ENCODE peak calls at places on chromosomes 5 and 9, in ten cellular contexts. One of them, this sample, is unnamed.

GRCh38 chr5:33241826-33242225 is 198.9 kb upstream of the TARS1 start:
- DNase-seq in BE2C: no peak
- DNase-seq in cardiac fibroblast: peak
- DNase-seq in MM.1S: peak
- DNase-seq in GM12864: peak
- DNase-seq in K562: no peak
- DNase-seq in fibroblast of lung: no peak
- DNase-seq in tibial nerve: no peak
- DNase-seq in right lobe of liver: no peak
- DNase-seq in fibroblast of mammary gland: no peak
- DNase-seq in this sample: peak

GRCh38 chr5:159915913-159916840 is at the start of gene ADRA1B:
- DNase-seq in BE2C: peak
- DNase-seq in cardiac fibroblast: peak
- DNase-seq in MM.1S: peak
- DNase-seq in GM12864: no peak
- DNase-seq in K562: peak
- DNase-seq in fibroblast of lung: peak
- DNase-seq in tibial nerve: peak
- DNase-seq in right lobe of liver: peak
- DNase-seq in fibroblast of mammary gland: peak
- DNase-seq in this sample: peak

GRCh38 chr9:125970340-125970739 is 223.2 kb downstream of the PBX3 start:
- DNase-seq in BE2C: no peak
- DNase-seq in cardiac fibroblast: no peak
- DNase-seq in MM.1S: no peak
- DNase-seq in GM12864: no peak
- DNase-seq in K562: no peak
- DNase-seq in fibroblast of lung: no peak
- DNase-seq in tibial nerve: no peak
- DNase-seq in right lobe of liver: no peak
- DNase-seq in fibroblast of mammary gland: no peak
- DNase-seq in this sample: no peak

GRCh38 chr5:158302029-158302428 is 443.1 kb upstream of the CLINT1 start:
- DNase-seq in BE2C: no peak
- DNase-seq in cardiac fibroblast: no peak
- DNase-seq in MM.1S: no peak
- DNase-seq in GM12864: no peak
- DNase-seq in K562: no peak
- DNase-seq in fibroblast of lung: no peak
- DNase-seq in tibial nerve: no peak
- DNase-seq in right lobe of liver: no peak
- DNase-seq in fibroblast of mammary gland: no peak
- DNase-seq in this sample: no peak

GRCh38 chr5:66558562-66558961 is 37.6 kb upstream of the MAST4 start:
- DNase-seq in BE2C: no peak
- DNase-seq in cardiac fibroblast: peak
- DNase-seq in MM.1S: peak
- DNase-seq in GM12864: peak
- DNase-seq in K562: no peak
- DNase-seq in fibroblast of lung: no peak
- DNase-seq in tibial nerve: no peak
- DNase-seq in right lobe of liver: no peak
- DNase-seq in fibroblast of mammary gland: no peak
- DNase-seq in this sample: peak

GRCh38 chr9:85421641-85422040 is 320.1 kb downstream of the AGTPBP1 start:
- DNase-seq in BE2C: no peak
- DNase-seq in cardiac fibroblast: no peak
- DNase-seq in MM.1S: no peak
- DNase-seq in GM12864: no peak
- DNase-seq in K562: no peak
- DNase-seq in fibroblast of lung: no peak
- DNase-seq in tibial nerve: no peak
- DNase-seq in right lobe of liver: no peak
- DNase-seq in fibroblast of mammary gland: no peak
- DNase-seq in this sample: no peak

GRCh38 chr5:143641549-143641955 is 170.4 kb upstream of the HMHB1 start:
- DNase-seq in BE2C: no peak
- DNase-seq in cardiac fibroblast: no peak
- DNase-seq in MM.1S: peak
- DNase-seq in GM12864: peak
- DNase-seq in K562: no peak
- DNase-seq in fibroblast of lung: peak
- DNase-seq in tibial nerve: no peak
- DNase-seq in right lobe of liver: no peak
- DNase-seq in fibroblast of mammary gland: peak
- DNase-seq in this sample: peak

GRCh38 chr9:83554278-83554677 is 16.1 kb upstream of the FRMD3 start:
- DNase-seq in BE2C: no peak
- DNase-seq in cardiac fibroblast: no peak
- DNase-seq in MM.1S: no peak
- DNase-seq in GM12864: no peak
- DNase-seq in K562: no peak
- DNase-seq in fibroblast of lung: no peak
- DNase-seq in tibial nerve: peak
- DNase-seq in right lobe of liver: no peak
- DNase-seq in fibroblast of mammary gland: peak
- DNase-seq in this sample: no peak

DNA sequence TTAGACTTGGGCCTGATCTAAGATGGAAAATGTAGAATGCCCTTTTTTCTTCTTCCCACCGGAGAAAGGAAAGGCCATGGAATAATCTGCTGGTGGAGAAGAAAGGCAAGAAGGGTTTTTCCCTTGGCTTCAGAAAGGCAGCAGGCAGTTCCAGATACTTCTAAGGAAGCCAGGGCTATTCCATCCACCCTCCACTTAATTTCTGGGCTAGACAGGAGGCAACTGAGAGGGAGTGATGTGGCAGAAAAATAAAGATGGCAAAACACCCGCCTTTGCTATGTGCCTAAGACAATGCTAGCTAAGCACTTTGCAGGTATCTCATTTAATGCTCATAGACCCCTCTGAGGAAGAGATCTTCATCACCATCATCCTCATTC is 9.9 kb downstream of the MYOZ3 start:
- DNase-seq in BE2C: no peak
- DNase-seq in cardiac fibroblast: no peak
- DNase-seq in MM.1S: no peak
- DNase-seq in GM12864: no peak
- DNase-seq in K562: no peak
- DNase-seq in fibroblast of lung: no peak
- DNase-seq in tibial nerve: no peak
- DNase-seq in right lobe of liver: no peak
- DNase-seq in fibroblast of mammary gland: no peak
- DNase-seq in this sample: no peak
- H3K4me3 ChIP-seq in BE2C: no peak
- H3K4me3 ChIP-seq in cardiac fibroblast: no peak
- H3K4me3 ChIP-seq in MM.1S: no peak
- H3K4me3 ChIP-seq in GM12864: no peak
- H3K4me3 ChIP-seq in K562: no peak
- H3K4me3 ChIP-seq in fibroblast of lung: no peak
- H3K4me3 ChIP-seq in tibial nerve: no peak
- H3K4me3 ChIP-seq in right lobe of liver: no peak
- H3K4me3 ChIP-seq in fibroblast of mammary gland: no peak
- H3K4me3 ChIP-seq in this sample: no peak

GRCh38 chr9:98091735-98092632 is 27.0 kb downstream of the TRIM14 start:
- DNase-seq in BE2C: no peak
- DNase-seq in cardiac fibroblast: peak
- DNase-seq in MM.1S: no peak
- DNase-seq in GM12864: no peak
- DNase-seq in K562: no peak
- DNase-seq in fibroblast of lung: no peak
- DNase-seq in tibial nerve: no peak
- DNase-seq in right lobe of liver: no peak
- DNase-seq in fibroblast of mammary gland: peak
- DNase-seq in this sample: no peak

GRCh38 chr9:98094851-98095250 is 24.2 kb downstream of the TRIM14 start:
- DNase-seq in BE2C: no peak
- DNase-seq in cardiac fibroblast: no peak
- DNase-seq in MM.1S: no peak
- DNase-seq in GM12864: no peak
- DNase-seq in K562: no peak
- DNase-seq in fibroblast of lung: no peak
- DNase-seq in tibial nerve: no peak
- DNase-seq in right lobe of liver: no peak
- DNase-seq in fibroblast of mammary gland: no peak
- DNase-seq in this sample: no peak

GRCh38 chr9:98094316-98094715 is 24.7 kb downstream of the TRIM14 start:
- DNase-seq in BE2C: no peak
- DNase-seq in cardiac fibroblast: no peak
- DNase-seq in MM.1S: no peak
- DNase-seq in GM12864: no peak
- DNase-seq in K562: no peak
- DNase-seq in fibroblast of lung: no peak
- DNase-seq in tibial nerve: no peak
- DNase-seq in right lobe of liver: no peak
- DNase-seq in fibroblast of mammary gland: no peak
- DNase-seq in this sample: no peak

GRCh38 chr9:98095401-98095800 is 23.6 kb downstream of the TRIM14 start:
- DNase-seq in BE2C: no peak
- DNase-seq in cardiac fibroblast: no peak
- DNase-seq in MM.1S: no peak
- DNase-seq in GM12864: no peak
- DNase-seq in K562: no peak
- DNase-seq in fibroblast of lung: no peak
- DNase-seq in tibial nerve: no peak
- DNase-seq in right lobe of liver: no peak
- DNase-seq in fibroblast of mammary gland: no peak
- DNase-seq in this sample: no peak

DNA sequence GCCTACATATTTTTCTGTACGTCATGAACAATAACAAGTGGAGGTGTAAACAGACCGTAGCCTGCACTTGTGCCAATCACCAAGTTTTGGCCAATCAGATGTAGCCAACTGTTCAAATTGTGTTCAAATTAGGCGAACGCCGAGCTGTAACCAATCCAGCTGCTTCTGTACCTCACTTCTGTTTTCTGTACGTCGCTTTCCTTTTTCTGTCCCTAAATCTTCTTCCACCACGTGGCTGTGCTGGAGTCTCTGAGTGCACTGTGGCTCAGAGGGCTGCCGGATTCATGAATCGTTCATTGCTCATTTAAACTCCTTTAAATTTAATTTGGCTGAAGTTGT is 26.4 kb downstream of the TRIM14 start:
- DNase-seq in BE2C: no peak
- DNase-seq in cardiac fibroblast: no peak
- DNase-seq in MM.1S: no peak
- DNase-seq in GM12864: no peak
- DNase-seq in K562: no peak
- DNase-seq in fibroblast of lung: no peak
- DNase-seq in tibial nerve: no peak
- DNase-seq in right lobe of liver: no peak
- DNase-seq in fibroblast of mammary gland: no peak
- DNase-seq in this sample: no peak
- H3K4me3 ChIP-seq in BE2C: no peak
- H3K4me3 ChIP-seq in cardiac fibroblast: no peak
- H3K4me3 ChIP-seq in MM.1S: no peak
- H3K4me3 ChIP-seq in GM12864: no peak
- H3K4me3 ChIP-seq in K562: no peak
- H3K4me3 ChIP-seq in fibroblast of lung: no peak
- H3K4me3 ChIP-seq in tibial nerve: no peak
- H3K4me3 ChIP-seq in right lobe of liver: no peak
- H3K4me3 ChIP-seq in fibroblast of mammary gland: no peak
- H3K4me3 ChIP-seq in this sample: no peak

GRCh38 chr9:129626944-129627297 is 958 bp downstream of the NTMT1 start:
- DNase-seq in BE2C: no peak
- DNase-seq in cardiac fibroblast: peak
- DNase-seq in MM.1S: no peak
- DNase-seq in GM12864: no peak
- DNase-seq in K562: no peak
- DNase-seq in fibroblast of lung: peak
- DNase-seq in tibial nerve: no peak
- DNase-seq in right lobe of liver: no peak
- DNase-seq in fibroblast of mammary gland: peak
- DNase-seq in this sample: no peak

GRCh38 chr9:129629251-129629650 is 3.3 kb downstream of the NTMT1 start:
- DNase-seq in BE2C: no peak
- DNase-seq in cardiac fibroblast: no peak
- DNase-seq in MM.1S: no peak
- DNase-seq in GM12864: no peak
- DNase-seq in K562: no peak
- DNase-seq in fibroblast of lung: no peak
- DNase-seq in tibial nerve: no peak
- DNase-seq in right lobe of liver: no peak
- DNase-seq in fibroblast of mammary gland: no peak
- DNase-seq in this sample: no peak

GRCh38 chr9:129628709-129629108 is 2.7 kb downstream of the NTMT1 start:
- DNase-seq in BE2C: no peak
- DNase-seq in cardiac fibroblast: no peak
- DNase-seq in MM.1S: no peak
- DNase-seq in GM12864: no peak
- DNase-seq in K562: no peak
- DNase-seq in fibroblast of lung: no peak
- DNase-seq in tibial nerve: no peak
- DNase-seq in right lobe of liver: no peak
- DNase-seq in fibroblast of mammary gland: no peak
- DNase-seq in this sample: no peak

GRCh38 chr9:129626079-129626943 is at the start of gene NTMT1:
- DNase-seq in BE2C: peak
- DNase-seq in cardiac fibroblast: peak
- DNase-seq in MM.1S: peak
- DNase-seq in GM12864: no peak
- DNase-seq in K562: peak
- DNase-seq in fibroblast of lung: peak
- DNase-seq in tibial nerve: peak
- DNase-seq in right lobe of liver: peak
- DNase-seq in fibroblast of mammary gland: peak
- DNase-seq in this sample: peak

DNA sequence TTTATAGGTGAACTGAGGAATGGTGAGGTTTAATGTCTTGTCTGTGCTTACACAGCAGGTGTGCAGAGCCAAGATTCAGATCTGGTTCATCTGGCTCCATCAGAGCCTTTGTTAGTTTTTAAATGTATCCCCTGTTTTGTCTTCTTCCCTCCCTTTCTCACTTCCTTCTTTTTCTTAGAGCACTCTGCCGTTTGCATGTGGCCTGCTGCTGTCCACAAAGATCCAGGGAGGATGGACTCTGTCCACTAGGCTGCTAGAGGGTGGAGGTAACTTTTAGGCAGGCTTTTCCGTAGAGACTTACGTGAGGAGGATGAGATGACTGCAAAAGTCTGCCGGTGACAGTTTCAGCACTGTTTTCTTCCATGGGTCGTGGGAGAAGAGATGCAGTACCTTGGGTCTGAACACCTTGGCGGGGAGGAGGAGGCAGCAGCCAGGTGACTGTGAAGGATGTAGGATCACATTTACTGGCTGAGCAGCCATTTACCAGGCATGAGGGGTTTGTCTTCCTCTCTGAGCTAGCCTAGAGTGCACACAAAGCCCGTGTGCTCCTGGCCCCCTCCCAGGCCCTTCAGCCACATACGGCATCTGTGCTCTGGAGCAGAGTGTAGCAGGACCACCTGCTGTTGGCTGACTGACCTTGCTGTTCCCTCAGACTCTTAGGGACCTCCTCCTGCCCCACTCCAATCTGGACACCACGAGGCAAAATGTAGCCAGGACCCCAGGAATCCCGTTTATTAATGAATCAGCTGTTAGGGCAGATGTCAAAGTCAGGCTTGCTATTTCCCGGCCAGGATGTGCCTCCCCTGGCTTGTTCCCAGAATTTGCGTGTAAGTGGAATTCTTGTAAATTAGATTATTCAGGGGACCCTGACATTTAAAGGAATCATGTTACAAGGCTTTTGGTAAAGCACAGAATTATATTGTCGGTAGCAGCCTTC is 1.9 kb downstream of the NTMT1 start:
- DNase-seq in BE2C: no peak
- DNase-seq in cardiac fibroblast: peak
- DNase-seq in MM.1S: no peak
- DNase-seq in GM12864: no peak
- DNase-seq in K562: no peak
- DNase-seq in fibroblast of lung: peak
- DNase-seq in tibial nerve: no peak
- DNase-seq in right lobe of liver: no peak
- DNase-seq in fibroblast of mammary gland: no peak
- DNase-seq in this sample: no peak
- H3K4me3 ChIP-seq in BE2C: peak
- H3K4me3 ChIP-seq in cardiac fibroblast: peak
- H3K4me3 ChIP-seq in MM.1S: peak
- H3K4me3 ChIP-seq in GM12864: peak
- H3K4me3 ChIP-seq in K562: peak
- H3K4me3 ChIP-seq in fibroblast of lung: peak
- H3K4me3 ChIP-seq in tibial nerve: no peak
- H3K4me3 ChIP-seq in right lobe of liver: peak
- H3K4me3 ChIP-seq in fibroblast of mammary gland: peak
- H3K4me3 ChIP-seq in this sample: peak

DNA sequence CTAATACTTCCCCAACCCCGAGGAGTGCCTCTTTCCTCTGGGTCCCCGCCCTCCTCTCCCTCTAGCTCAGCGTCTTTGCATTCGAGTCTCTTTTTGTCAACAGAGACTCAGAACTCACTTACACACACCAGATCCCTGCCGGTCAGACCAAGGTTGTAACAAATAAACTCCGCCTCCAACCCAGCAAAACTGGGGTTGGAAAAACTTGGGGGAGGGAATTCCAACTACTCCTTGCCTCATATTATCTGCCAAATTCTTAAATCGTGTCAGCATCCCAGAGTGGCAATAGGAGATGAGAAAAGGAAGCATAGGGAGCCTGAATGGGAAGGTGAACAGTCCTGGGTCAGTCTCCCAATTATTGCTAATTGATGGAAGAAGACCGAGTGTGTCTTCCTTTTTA is at the start of gene HTR1A:
- DNase-seq in BE2C: no peak
- DNase-seq in cardiac fibroblast: no peak
- DNase-seq in MM.1S: no peak
- DNase-seq in GM12864: no peak
- DNase-seq in K562: no peak
- DNase-seq in fibroblast of lung: no peak
- DNase-seq in tibial nerve: no peak
- DNase-seq in right lobe of liver: no peak
- DNase-seq in fibroblast of mammary gland: no peak
- DNase-seq in this sample: no peak
- H3K4me3 ChIP-seq in BE2C: peak
- H3K4me3 ChIP-seq in cardiac fibroblast: no peak
- H3K4me3 ChIP-seq in MM.1S: no peak
- H3K4me3 ChIP-seq in GM12864: no peak
- H3K4me3 ChIP-seq in K562: no peak
- H3K4me3 ChIP-seq in fibroblast of lung: no peak
- H3K4me3 ChIP-seq in tibial nerve: no peak
- H3K4me3 ChIP-seq in right lobe of liver: no peak
- H3K4me3 ChIP-seq in fibroblast of mammary gland: no peak
- H3K4me3 ChIP-seq in this sample: no peak